ENCODE peak calls at places on chromosomes 11 and 22, in four cellular contexts. N is AG08395, P is fibroblast of the conjunctiva, V is heart left ventricle. Y is an unnamed sample.

GRCh38 chr11:72233056-72233772 is 8.6 kb downstream of the INPPL1 start:
- DNase-seq in N (no peak), P (no peak), V (no peak), Y (no peak)

GRCh38 chr11:12602421-12602820 is 71.8 kb upstream of the TEAD1 start:
- DNase-seq in N (peak), P (no peak), V (no peak), Y (no peak)

GRCh38 chr11:29173660-29174062 is 843.2 kb downstream of the KCNA4 start:
- DNase-seq in N (peak), P (peak), V (no peak), Y (no peak)

GRCh38 chr22:50244420-50245213 is at the start of gene TUBGCP6:
- DNase-seq in N (peak), P (peak), V (peak), Y (peak)

GRCh38 chr11:110479445-110480101 is 49.8 kb downstream of the FDX1 start:
- DNase-seq in N (peak), P (peak), V (no peak), Y (no peak)

GRCh38 chr11:1345752-1346513 is 36.5 kb upstream of the TOLLIP start:
- DNase-seq in N (no peak), P (no peak), V (no peak), Y (no peak)

GRCh38 chr11:11020747-11021149 is 162.9 kb upstream of the ZBED5 start:
- DNase-seq in N (no peak), P (no peak), V (no peak), Y (no peak)

GRCh38 chr11:70763606-70764005 is 365.3 kb downstream of the CTTN start:
- DNase-seq in N (peak), P (no peak), V (no peak), Y (no peak)

GRCh38 chr11:46527586-46527985 is 66.2 kb downstream of the AMBRA1 start:
- DNase-seq in N (no peak), P (no peak), V (no peak), Y (no peak)

GRCh38 chr11:46247090-46247489 is 30.4 kb upstream of the CREB3L1 start:
- DNase-seq in N (peak), P (no peak), V (no peak), Y (no peak)

GRCh38 chr11:74634537-74634936 is 42.2 kb downstream of the POLD3 start:
- DNase-seq in N (peak), P (peak), V (no peak), Y (no peak)

GRCh38 chr11:94593030-94593429 is 25.9 kb downstream of the PIWIL4 start:
- DNase-seq in N (peak), P (no peak), V (no peak), Y (no peak)

GRCh38 chr11:71198823-71199165 is 53.6 kb downstream of the SHANK2 start:
- DNase-seq in N (no peak), P (no peak), V (no peak), Y (no peak)

GRCh38 chr11:1165256-1166041 is 7.7 kb downstream of the MUC5AC start:
- DNase-seq in N (no peak), P (no peak), V (peak), Y (no peak)

GRCh38 chr11:326842-327580 is 6.4 kb upstream of the IFITM3 start:
- DNase-seq in N (no peak), P (peak), V (peak), Y (no peak)

GRCh38 chr11:13302440-13302958 is 24.9 kb downstream of the BMAL1 start:
- DNase-seq in N (no peak), P (no peak), V (no peak), Y (no peak)

GRCh38 chr11:16774920-16775603 is 36.6 kb downstream of the C11orf58 start:
- DNase-seq in N (no peak), P (no peak), V (no peak), Y (no peak)

GRCh38 chr11:1749020-1749758 is 1.2 kb downstream of the IFITM10 start:
- DNase-seq in N (peak), P (no peak), V (no peak), Y (no peak)

GRCh38 chr11:6995703-6996102 is 24.4 kb downstream of the ZNF214 start:
- DNase-seq in N (no peak), P (no peak), V (no peak), Y (no peak)

GRCh38 chr22:41366323-41367014 is 15.3 kb upstream of the TEF start:
- DNase-seq in N (no peak), P (no peak), V (no peak), Y (no peak)